ENCODE peak calls at places on chromosomes 4 and X, in nine cellular contexts. O, N, A, V, K, J, E, F and W are unnamed samples.

GRCh38 chr4:110616162-110617062 is 6.5 kb downstream of the PITX2 start:
- DNase-seq in V (no peak), A (no peak), E (peak; percentile 6), J (no peak), F (no peak), O (no peak), K (no peak), N (no peak), W (no peak)

GRCh38 chrX:41621236-41621651 is 67.5 kb upstream of the GPR34 start:
- DNase-seq in N (no peak), O (no peak), E (no peak), K (peak; percentile 49), F (no peak), V (no peak), J (peak; percentile 69), A (peak; percentile 62), W (no peak)

GRCh38 chr4:46386570-46386969 is 3.4 kb downstream of the GABRA2 start:
- DNase-seq in F (no peak), J (no peak), K (no peak), E (peak; percentile 6), O (no peak), A (no peak), V (no peak), N (no peak), W (no peak)

GRCh38 chr4:40506492-40506891 is 123.2 kb downstream of the RBM47 start:
- DNase-seq in J (no peak), V (no peak), F (no peak), E (no peak), O (no peak), K (no peak), N (no peak), A (no peak), W (no peak)

GRCh38 chr4:189202869-189203271 is 737.8 kb upstream of the FRG1 start:
- DNase-seq in O (no peak), A (no peak), E (no peak), K (no peak), J (peak; percentile 73), N (no peak), F (no peak), V (peak; percentile 8), W (no peak)

GRCh38 chrX:119238557-119238956 is 2.5 kb downstream of the PGRMC1 start:
- DNase-seq in F (no peak), N (no peak), A (no peak), K (peak; percentile 12), J (no peak), V (no peak), O (no peak), E (no peak), W (no peak)

GRCh38 chrX:10414872-10415703 is 205.3 kb downstream of the MID1 start:
- DNase-seq in F (no peak), O (no peak), J (peak; percentile 9), E (no peak), K (peak; percentile 43), N (no peak), V (peak; percentile 44), A (no peak), W (no peak)

GRCh38 chrX:50910685-50911176 is at the start of gene BMP15:
- DNase-seq in K (no peak), N (no peak), A (no peak), V (no peak), O (no peak), E (no peak), F (no peak), J (no peak), W (no peak)

GRCh38 chr4:21806991-21807390 is 141.6 kb downstream of the KCNIP4 start:
- DNase-seq in V (no peak), O (no peak), J (no peak), F (no peak), E (no peak), K (no peak), N (no peak), A (no peak), W (no peak)

GRCh38 chr4:19983072-19983471 is 268.6 kb upstream of the SLIT2 start:
- DNase-seq in F (no peak), E (no peak), O (no peak), K (peak; percentile 84), V (peak; percentile 72), J (peak; percentile 92), N (no peak), A (no peak), W (no peak)

GRCh38 chrX:54928876-54929275 is 8.3 kb downstream of the TRO start:
- DNase-seq in O (no peak), E (no peak), F (no peak), V (no peak), N (no peak), A (no peak), J (no peak), K (no peak), W (no peak)

GRCh38 chr4:161564230-161564834 is 599.5 kb downstream of the FSTL5 start:
- DNase-seq in O (no peak), J (no peak), A (no peak), V (no peak), K (no peak), E (no peak), F (no peak), N (no peak), W (no peak)

GRCh38 chrX:67544871-67545771 is 1.3 kb downstream of the AR start:
- DNase-seq in A (no peak), K (peak; percentile 40), E (peak; percentile 25), V (no peak), J (peak; percentile 18), O (peak; percentile 45), F (peak; percentile 21), N (no peak), W (no peak)

DNA sequence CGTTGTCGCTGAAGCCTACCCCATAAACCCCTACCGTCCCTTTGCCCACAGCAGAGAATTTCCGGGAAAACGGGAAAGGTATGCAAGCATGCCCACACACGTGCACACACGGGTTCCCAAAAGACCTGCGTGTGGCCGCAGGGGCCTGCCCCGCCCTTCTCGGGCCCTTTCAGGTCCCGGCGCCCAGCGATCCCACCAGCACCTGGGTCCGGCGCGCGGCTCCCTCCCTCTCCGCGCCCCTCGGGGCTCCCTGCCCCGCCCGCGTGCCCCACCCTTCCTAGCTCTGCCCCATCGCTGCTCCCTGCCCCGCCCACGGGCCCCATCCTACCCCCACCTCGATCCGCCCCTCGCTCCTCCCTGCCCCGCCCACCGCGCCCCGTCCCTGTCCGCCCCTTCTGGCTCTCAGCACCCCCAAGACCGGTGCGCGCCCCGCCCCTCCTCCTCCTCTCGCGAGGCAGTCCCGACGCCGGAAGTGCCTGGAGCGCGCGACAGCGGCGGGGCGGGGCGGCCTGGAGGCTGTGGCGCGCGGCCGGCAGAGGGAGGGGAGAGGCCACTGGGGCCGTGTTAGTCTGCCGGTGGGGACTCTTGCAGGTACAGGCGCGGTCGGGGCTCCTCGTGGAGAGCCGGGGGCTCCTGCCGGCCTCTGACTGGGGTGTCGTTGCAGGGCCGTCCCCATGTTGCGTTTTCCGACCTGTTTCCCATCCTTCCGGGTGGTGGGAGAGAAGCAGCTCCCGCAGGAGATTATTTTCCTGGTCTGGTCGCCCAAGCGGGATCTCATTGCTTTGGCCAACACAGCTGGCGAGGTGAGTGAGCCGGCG is at the start of gene ANAPC4:
- DNase-seq in A (peak; percentile 95), K (peak; percentile 84), F (peak; percentile 96), O (peak; percentile 97), N (peak; percentile 98), E (peak; percentile 96), J (peak; percentile 85), V (peak; percentile 46), W (peak; percentile 99)
- TF ChIP-seq CTCF in A (no peak), K (no peak), F (peak; percentile 4), O (no peak), N (no peak), E (no peak), J (no peak), V (no peak), W (no peak)

DNA sequence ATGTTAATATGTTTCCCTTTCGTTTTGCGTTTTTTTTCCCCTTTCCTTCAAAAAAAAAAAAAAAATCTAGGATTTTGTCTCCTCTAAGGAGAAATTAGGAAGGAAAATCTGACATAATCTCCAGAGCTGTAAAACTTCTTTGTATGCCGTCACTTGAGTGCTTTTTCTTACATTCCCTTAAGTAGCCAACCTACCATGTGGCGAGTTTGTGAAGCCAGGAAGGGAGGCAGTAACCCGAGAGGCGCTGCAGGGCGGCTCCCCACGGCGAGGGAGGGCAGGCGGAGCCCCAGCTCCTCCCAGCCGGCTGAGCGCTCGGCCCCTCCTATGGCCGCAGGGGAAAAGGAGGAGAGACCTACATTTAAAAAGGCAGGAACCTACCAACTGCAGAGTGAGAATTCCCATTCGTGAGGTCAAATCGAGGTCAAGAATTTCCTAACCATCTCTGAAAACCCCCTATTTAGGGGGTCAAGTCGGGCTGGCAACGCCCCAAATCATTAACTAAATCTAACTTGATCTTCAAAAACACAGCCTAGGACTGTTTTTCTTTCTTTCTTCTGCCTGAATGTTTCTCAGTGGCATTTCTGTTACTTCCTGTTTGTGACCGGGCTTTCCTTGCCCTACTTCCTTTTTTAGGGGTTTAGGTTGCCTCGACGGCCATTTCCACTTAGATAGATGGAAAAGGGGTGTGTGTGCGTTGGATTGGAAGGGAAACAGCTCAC is 345.1 kb upstream of the KLF3 start:
- DNase-seq in J (peak; percentile 92), K (peak; percentile 98), O (peak; percentile 85), E (peak; percentile 81), V (peak; percentile 89), A (peak; percentile 91), F (peak; percentile 89), N (peak; percentile 78), W (peak; percentile 90)
- TF ChIP-seq CTCF in J (no peak), K (no peak), O (peak; percentile 12), E (no peak), V (no peak), A (no peak), F (no peak), N (no peak), W (no peak)

GRCh38 chr4:143531773-143532491 is 18.4 kb downstream of the SMARCA5 start:
- DNase-seq in V (no peak), A (no peak), E (no peak), N (no peak), O (no peak), K (peak; percentile 62), J (no peak), F (no peak), W (no peak)

DNA sequence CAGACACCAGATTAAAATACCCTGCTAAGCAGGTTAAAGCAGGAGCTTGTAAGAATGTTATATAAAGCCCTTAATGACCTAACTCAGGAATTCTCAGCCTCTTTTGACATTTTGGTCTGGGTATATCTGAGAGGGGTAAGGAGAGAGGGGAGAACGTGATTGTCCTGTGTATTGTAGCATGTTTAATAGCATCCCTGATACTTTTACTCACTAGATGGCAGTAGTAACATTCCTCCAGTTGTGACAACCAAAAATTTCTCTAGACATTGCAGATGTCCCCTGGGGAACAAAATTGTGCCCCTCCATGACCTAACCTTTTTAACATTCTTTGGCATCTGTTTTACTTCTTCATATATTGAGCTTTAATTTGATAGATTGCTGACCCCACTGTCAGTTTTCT is 17.9 kb downstream of the SMARCA5 start:
- DNase-seq in J (no peak), A (no peak), O (no peak), F (no peak), E (no peak), V (no peak), K (peak; percentile 35), N (no peak), W (no peak)
- TF ChIP-seq CTCF in J (peak; percentile 42), A (no peak), O (no peak), F (no peak), E (no peak), V (peak; percentile 40), K (peak; percentile 58), N (peak; percentile 40), W (peak; percentile 9)

DNA sequence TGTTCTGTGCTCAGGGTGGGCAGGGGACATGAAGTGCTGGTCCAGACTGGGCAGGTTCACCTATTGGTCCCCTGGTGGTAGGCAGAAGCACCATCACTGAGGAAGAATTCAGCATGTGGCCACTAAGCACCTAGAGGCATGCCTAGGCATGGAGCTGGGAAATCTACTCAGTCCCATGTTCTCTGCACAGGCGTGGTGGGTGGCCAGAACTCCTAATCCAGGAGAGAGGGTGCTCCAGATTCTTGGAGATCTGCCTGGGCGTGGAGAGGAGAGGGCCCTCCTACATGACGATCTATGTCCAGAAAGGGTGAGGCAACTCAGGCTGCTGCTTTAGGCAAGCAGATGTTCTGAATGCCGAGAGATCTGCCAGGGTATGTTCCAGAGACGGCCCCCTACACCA is 44.6 kb upstream of the MAGEC2 start:
- DNase-seq in K (no peak), A (no peak), V (no peak), J (no peak), O (no peak), F (no peak), N (no peak), E (no peak), W (no peak)
- TF ChIP-seq CTCF in K (no peak), A (no peak), V (no peak), J (no peak), O (no peak), F (no peak), N (no peak), E (no peak), W (no peak)